ENCODE peak calls at places on chromosomes 7 and 10, in nine cellular contexts. P is sigmoid colon, Q is prostate gland, J is tibial nerve, S is right lobe of liver, V is Peyer's patch, K is IMR-90, G is spleen, F is uterus. Y is an unnamed sample. For H3K4me1, the result is how much of the 10 kb centered on the place peaks cover.

GRCh38 chr10:49080071-49080470 is 35.3 kb downstream of the VSTM4 start:
- DNase-seq in P (no peak), Q (no peak), J (peak), S (no peak), V (no peak), K (peak), G (no peak), F (no peak), Y (no peak)

GRCh38 chr10:111973306-111973705 is 210.3 kb downstream of the GPAM start:
- DNase-seq in P (no peak), Q (no peak), J (no peak), S (no peak), V (no peak), K (no peak), G (no peak), F (no peak), Y (no peak)

GRCh38 chr10:90642136-90642535 is 215.7 kb downstream of the HTR7 start:
- DNase-seq in P (no peak), Q (no peak), J (no peak), S (no peak), V (no peak), K (peak), G (no peak), F (no peak), Y (no peak)

GRCh38 chr7:5237286-5237685 is 45.5 kb upstream of the SLC29A4 start:
- DNase-seq in P (peak), Q (peak), J (peak), S (peak), V (no peak), K (peak), G (peak), F (peak), Y (no peak)

GRCh38 chr7:150966002-150966401 is 12.1 kb downstream of the KCNH2 start:
- DNase-seq in P (no peak), Q (no peak), J (no peak), S (no peak), V (no peak), K (no peak), G (no peak), F (no peak), Y (no peak)

GRCh38 chr7:24778543-24779282 is 21.4 kb upstream of the GSDME start:
- DNase-seq in P (peak), Q (no peak), J (peak), S (no peak), V (no peak), K (peak), G (no peak), F (no peak), Y (no peak)

GRCh38 chr7:98760201-98760651 is 109.6 kb downstream of the TMEM130 start:
- DNase-seq in P (no peak), Q (no peak), J (no peak), S (no peak), V (no peak), K (no peak), G (no peak), F (no peak), Y (no peak)

GRCh38 chr10:23435378-23435777 is 3.5 kb upstream of the OTUD1 start:
- DNase-seq in P (no peak), Q (no peak), J (no peak), S (no peak), V (no peak), K (no peak), G (no peak), F (no peak), Y (no peak)

GRCh38 chr10:80064120-80064886 is 14.2 kb upstream of the TMEM254 start:
- DNase-seq in P (no peak), Q (no peak), J (peak), S (no peak), V (no peak), K (no peak), G (no peak), F (no peak), Y (no peak)

GRCh38 chr7:107390921-107391320 is 78.9 kb upstream of the GPR22 start:
- DNase-seq in P (no peak), Q (no peak), J (no peak), S (no peak), V (no peak), K (no peak), G (no peak), F (no peak), Y (no peak)

GRCh38 chr10:79130846-79131245 is 62.1 kb downstream of the ZMIZ1 start:
- DNase-seq in P (no peak), Q (no peak), J (no peak), S (no peak), V (no peak), K (no peak), G (no peak), F (no peak), Y (no peak)

GRCh38 chr10:21265622-21266021 is 259.9 kb downstream of the SKIDA1 start:
- DNase-seq in P (no peak), Q (no peak), J (no peak), S (no peak), V (no peak), K (peak), G (no peak), F (no peak), Y (no peak)

GRCh38 chr7:17212188-17212587 is 86.3 kb upstream of the AHR start:
- DNase-seq in P (no peak), Q (no peak), J (no peak), S (peak), V (no peak), K (no peak), G (no peak), F (no peak), Y (no peak)

GRCh38 chr10:133202778-133203651 is 27.0 kb upstream of the UTF1 start:
- DNase-seq in P (no peak), Q (no peak), J (no peak), S (no peak), V (no peak), K (no peak), G (no peak), F (no peak), Y (no peak)

GRCh38 chr10:102313221-102313896 is 68.0 kb downstream of the GBF1 start:
- DNase-seq in P (no peak), Q (peak), J (no peak), S (no peak), V (no peak), K (no peak), G (no peak), F (no peak), Y (no peak)

GRCh38 chr10:114057845-114058244 is 14.2 kb downstream of the ADRB1 start:
- DNase-seq in P (no peak), Q (no peak), J (no peak), S (no peak), V (no peak), K (no peak), G (no peak), F (no peak), Y (no peak)

GRCh38 chr10:45553613-45554012 is 119.0 kb downstream of the ZFAND4 start:
- DNase-seq in P (no peak), Q (no peak), J (no peak), S (no peak), V (no peak), K (no peak), G (no peak), F (no peak), Y (no peak)

GRCh38 chr7:26466007-26466406 is 174.3 kb downstream of the SNX10 start:
- DNase-seq in P (no peak), Q (no peak), J (no peak), S (no peak), V (no peak), K (no peak), G (no peak), F (no peak), Y (no peak)

GRCh38 chr10:4669585-4669984 is 156.4 kb upstream of the AKR1E2 start:
- DNase-seq in P (no peak), Q (no peak), J (no peak), S (no peak), V (no peak), K (no peak), G (no peak), F (no peak), Y (no peak)

GRCh38 chr10:90447836-90448235 is 410.0 kb downstream of the HTR7 start:
- DNase-seq in P (no peak), Q (no peak), J (no peak), S (no peak), V (no peak), K (no peak), G (no peak), F (no peak), Y (no peak)

GRCh38 chr10:79403441-79404230 is 41.8 kb downstream of the ZCCHC24 start:
- DNase-seq in P (peak), Q (no peak), J (no peak), S (peak), V (peak), K (no peak), G (peak), F (peak), Y (no peak)

GRCh38 chr10:125169279-125169678 is 8.9 kb upstream of the CTBP2 start:
- DNase-seq in P (peak), Q (no peak), J (no peak), S (no peak), V (no peak), K (no peak), G (no peak), F (no peak), Y (no peak)

GRCh38 chr7:69795932-69796331 is 197.7 kb downstream of the AUTS2 start:
- DNase-seq in P (no peak), Q (no peak), J (no peak), S (no peak), V (no peak), K (no peak), G (no peak), F (no peak), Y (no peak)

GRCh38 chr10:784759-785538 is 95.5 kb upstream of the DIP2C start:
- DNase-seq in P (peak), Q (peak), J (no peak), S (peak), V (no peak), K (peak), G (peak), F (no peak), Y (no peak)

GRCh38 chr7:158581440-158582088 is 6.1 kb downstream of the PTPRN2 start:
- DNase-seq in P (peak), Q (no peak), J (no peak), S (no peak), V (no peak), K (no peak), G (no peak), F (no peak), Y (no peak)

GRCh38 chr10:44766601-44767000 is 144.5 kb upstream of the TMEM72 start:
- DNase-seq in P (no peak), Q (no peak), J (no peak), S (no peak), V (no peak), K (no peak), G (no peak), F (no peak), Y (no peak)

GRCh38 chr7:139066315-139066714 is 30.5 kb upstream of the ZC3HAV1L start:
- DNase-seq in P (no peak), Q (no peak), J (no peak), S (no peak), V (no peak), K (no peak), G (no peak), F (no peak), Y (no peak)

GRCh38 chr7:38775503-38775902 is 133.5 kb downstream of the VPS41 start:
- DNase-seq in P (no peak), Q (no peak), J (no peak), S (no peak), V (no peak), K (no peak), G (no peak), F (no peak), Y (no peak)

GRCh38 chr7:140403878-140404564 is at the start of gene RAB19:
- DNase-seq in P (no peak), Q (peak), J (no peak), S (peak), V (peak), K (no peak), G (peak), F (no peak), Y (no peak)

GRCh38 chr10:72328045-72328828 is 26.5 kb downstream of the DNAJB12 start:
- DNase-seq in P (peak), Q (peak), J (peak), S (peak), V (peak), K (peak), G (no peak), F (peak), Y (no peak)
- H3K4me1 ChIP-seq in P (under half), Q (under half), J (half or more), S (half or more), V (under half), K (under half), G (half or more), F (under half), Y (half or more)

GRCh38 chr10:99981581-99982199 is 28.1 kb downstream of the DNMBP start:
- DNase-seq in P (no peak), Q (no peak), J (no peak), S (peak), V (no peak), K (no peak), G (no peak), F (no peak), Y (no peak)
- H3K27ac ChIP-seq in P (peak), Q (no peak), J (no peak), S (peak), V (no peak), K (no peak), G (no peak), F (peak), Y (peak)

DNA sequence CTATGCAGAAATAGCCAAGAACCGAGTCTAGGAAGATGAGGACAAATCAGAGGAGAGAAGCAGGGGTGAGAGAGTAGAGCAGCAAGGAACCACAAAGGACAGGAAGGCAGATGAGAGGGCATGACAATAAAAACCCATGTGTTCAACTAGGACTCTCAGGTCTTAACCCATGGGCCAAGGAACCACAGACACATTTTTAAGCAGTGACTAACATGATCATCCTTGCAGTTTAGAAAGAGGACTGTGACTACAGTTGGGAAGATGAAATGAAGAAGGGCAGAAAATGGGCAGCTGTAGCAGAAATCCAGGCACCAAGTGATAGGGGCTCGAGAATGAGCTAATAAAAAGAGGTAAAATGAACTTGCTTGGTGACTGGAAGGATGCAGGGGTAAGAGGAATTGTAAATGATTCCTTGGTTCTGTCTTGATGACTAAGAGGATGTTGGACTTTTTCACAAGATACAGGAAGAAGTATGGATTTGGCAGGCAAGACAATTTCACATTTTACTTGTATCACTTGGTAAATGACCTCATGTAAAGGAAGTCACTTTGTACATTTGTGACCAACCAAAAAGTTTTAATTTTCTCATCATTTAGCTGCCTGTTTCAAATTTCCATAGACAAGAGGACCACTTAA is 22.8 kb downstream of the SGMS1 start:
- DNase-seq in P (no peak), Q (no peak), J (no peak), S (no peak), V (no peak), K (peak), G (no peak), F (no peak), Y (no peak)
- TF ChIP-seq POLR2A in P (no peak), Q (no peak), J (no peak), S (no peak), V (no peak), K (no peak), G (no peak), F (no peak), Y (no peak)

DNA sequence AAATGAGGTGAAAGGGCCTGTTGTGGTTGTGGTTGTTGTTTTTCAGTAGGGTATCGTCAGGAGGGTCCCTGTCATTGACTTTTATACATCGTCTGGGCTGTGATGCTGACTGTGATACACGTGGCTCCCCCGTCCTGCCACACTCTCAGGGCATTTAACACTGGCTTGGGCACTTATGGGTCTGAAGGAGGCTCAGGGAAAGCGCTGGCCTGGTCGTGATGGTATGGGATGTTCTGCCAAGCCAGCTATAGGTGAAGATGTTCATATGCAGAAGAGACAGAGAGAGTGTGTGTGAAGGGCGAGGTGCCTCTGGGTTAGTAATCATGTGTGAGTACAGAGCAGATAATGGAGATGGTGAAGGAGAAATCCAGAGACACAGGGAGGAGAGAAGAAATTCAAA is 158.5 kb downstream of the PRPF18 start:
- DNase-seq in P (peak), Q (no peak), J (no peak), S (no peak), V (no peak), K (no peak), G (no peak), F (no peak), Y (no peak)
- H3K4me1 ChIP-seq in P (under half), Q (under half), J (under half), S (under half), V (under half), K (under half), G (under half), F (under half), Y (under half)

DNA sequence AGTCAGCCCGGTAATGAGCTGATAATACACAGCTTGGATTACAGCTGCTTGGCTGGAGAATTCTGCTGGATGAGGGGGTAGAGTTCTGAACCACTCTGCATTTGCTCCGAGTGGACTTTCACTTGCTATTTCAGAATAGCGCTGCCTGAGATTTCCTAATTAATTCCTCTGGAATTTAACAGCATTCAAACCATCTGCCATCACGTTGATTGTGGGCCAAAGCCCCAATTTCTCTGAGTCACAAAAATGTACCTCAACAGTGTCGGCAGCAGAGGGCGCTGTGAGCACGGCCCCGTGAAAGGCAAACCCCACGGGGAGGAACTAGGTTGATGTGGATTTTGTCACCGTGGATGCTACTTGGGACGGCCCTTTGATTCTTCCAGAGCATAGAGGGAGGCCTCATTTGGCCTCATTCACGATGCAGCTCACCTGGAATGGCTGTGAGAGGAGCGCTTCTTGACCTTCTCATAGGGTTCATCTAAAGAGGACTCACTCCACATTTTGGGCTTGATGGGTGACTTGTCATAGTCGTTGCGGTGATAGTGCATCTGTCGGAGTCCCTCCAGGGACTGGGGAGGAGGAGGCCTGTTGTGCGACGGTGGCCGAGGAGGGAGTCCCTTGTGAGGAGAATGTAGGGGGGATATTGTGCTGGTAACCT is 73.3 kb downstream of the PRPF18 start:
- DNase-seq in P (peak), Q (peak), J (peak), S (no peak), V (peak), K (peak), G (peak), F (peak), Y (no peak)
- H3K27ac ChIP-seq in P (peak), Q (peak), J (peak), S (no peak), V (no peak), K (peak), G (no peak), F (peak), Y (peak)